ENCODE peak calls at places on chromosomes 4 and X, in nine cellular contexts. S is PC-3, J is lower lobe of right lung, E is BE2C, D is psoas muscle, Q is left ventricle myocardium inferior, C is fibroblast of pulmonary artery, W is fibroblast of lung, I is tibial artery. R is an unnamed sample.

GRCh38 chr4:23584024-23584423 is 305.8 kb downstream of the PPARGC1A start:
- DNase-seq in S (no peak), J (no peak), E (no peak), D (no peak), Q (no peak), C (no peak), W (no peak), I (no peak), R (no peak)

GRCh38 chrX:16882702-16883486 is 12.7 kb upstream of the RBBP7 start:
- DNase-seq in S (peak; percentile 85), J (peak; percentile 68), E (peak; percentile 72), D (peak; percentile 59), Q (peak; percentile 50), C (peak; percentile 77), W (peak; percentile 70), I (peak; percentile 75), R (peak; percentile 17)

GRCh38 chr4:137417676-137418075 is 114.6 kb downstream of the PCDH18 start:
- DNase-seq in S (no peak), J (no peak), E (no peak), D (no peak), Q (no peak), C (no peak), W (peak; percentile 50), I (no peak), R (no peak)

GRCh38 chr4:74838746-74839370 is 44.5 kb upstream of the BTC start:
- DNase-seq in S (peak; percentile 52), J (no peak), E (no peak), D (no peak), Q (no peak), C (peak; percentile 85), W (peak; percentile 45), I (no peak), R (no peak)

GRCh38 chr4:108237693-108238092 is 69.0 kb upstream of the LEF1 start:
- DNase-seq in S (no peak), J (no peak), E (no peak), D (no peak), Q (no peak), C (no peak), W (no peak), I (no peak), R (no peak)

GRCh38 chr4:173253561-173253960 is 80.6 kb downstream of the HMGB2 start:
- DNase-seq in S (no peak), J (no peak), E (no peak), D (no peak), Q (no peak), C (no peak), W (no peak), I (no peak), R (no peak)

GRCh38 chr4:33407496-33407895 is 2687.3 kb downstream of the PCDH7 start:
- DNase-seq in S (peak; percentile 61), J (no peak), E (no peak), D (no peak), Q (no peak), C (no peak), W (no peak), I (no peak), R (no peak)

GRCh38 chr4:26782168-26782829 is 78.3 kb upstream of the STIM2 start:
- DNase-seq in S (peak; percentile 44), J (no peak), E (no peak), D (no peak), Q (no peak), C (peak; percentile 18), W (no peak), I (no peak), R (no peak)

GRCh38 chr4:89838005-89838404 is 1.0 kb upstream of the SNCA start:
- DNase-seq in S (no peak), J (no peak), E (no peak), D (no peak), Q (no peak), C (peak; percentile 29), W (peak; percentile 32), I (no peak), R (no peak)
- H3K4me3 ChIP-seq in S (no peak overlapping the region), J (peak overlapping the region; percentile 69), E (peak overlapping the region; percentile 64), D (peak overlapping the region; percentile 63), Q (peak overlapping the region; percentile 76), C (peak overlapping the region; percentile 73), W (no peak overlapping the region), I (peak overlapping the region; percentile 62), R (no peak overlapping the region)

GRCh38 chrX:51395807-51396728 is 63.4 kb downstream of the NUDT10 start:
- DNase-seq in S (no peak), J (peak; percentile 39), E (peak; percentile 35), D (no peak), Q (no peak), C (no peak), W (peak; percentile 21), I (no peak), R (no peak)
- TF ChIP-seq CTCF in S (peak; percentile 11), J (no peak), E (peak; percentile 19), D (no peak), Q (peak; percentile 37), C (no peak), W (no peak), I (peak; percentile 31), R (no peak)

DNA sequence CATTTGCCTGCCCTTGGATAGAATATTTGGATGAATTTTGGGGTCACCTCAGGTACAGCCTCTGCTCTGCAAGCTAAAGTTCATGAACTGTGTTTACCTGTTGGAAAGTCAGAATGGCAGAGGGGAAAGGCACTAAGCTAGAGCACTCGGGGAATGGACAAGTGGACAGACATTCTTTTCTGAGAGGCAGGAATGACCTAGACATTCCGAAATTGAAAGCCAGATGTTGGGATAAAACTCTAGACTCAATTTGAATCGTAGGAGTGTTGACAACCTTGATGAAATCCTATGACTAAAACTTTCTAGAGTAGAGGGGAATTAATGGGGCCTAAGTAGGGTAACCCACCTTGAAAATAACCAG is 56.1 kb downstream of the LUZP4 start:
- DNase-seq in S (no peak), J (no peak), E (no peak), D (no peak), Q (no peak), C (peak; percentile 37), W (no peak), I (no peak), R (no peak)
- H3K4me3 ChIP-seq in S (no peak overlapping the region), J (no peak overlapping the region), E (no peak overlapping the region), D (no peak overlapping the region), Q (no peak overlapping the region), C (no peak overlapping the region), W (no peak overlapping the region), I (no peak overlapping the region), R (no peak overlapping the region)

DNA sequence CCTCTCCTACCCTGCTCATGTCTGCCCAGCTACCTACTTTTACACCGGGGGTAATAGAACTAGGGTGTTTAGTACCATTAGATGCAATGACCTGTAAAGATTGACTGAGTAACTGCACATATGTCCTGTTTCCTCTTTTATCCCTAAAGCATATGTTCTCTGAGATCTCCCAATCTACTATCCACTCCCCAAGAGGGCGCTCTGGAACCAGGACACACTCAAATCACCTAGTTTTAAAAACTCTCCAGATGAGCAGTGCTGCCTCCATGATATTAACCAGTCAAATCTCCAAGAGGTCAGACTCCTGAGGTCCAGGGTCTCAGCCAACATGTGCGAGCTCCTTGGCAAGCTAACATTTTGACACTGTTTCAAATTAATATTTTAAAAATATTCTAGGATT is 87.0 kb upstream of the TSPAN5 start:
- DNase-seq in S (peak; percentile 28), J (no peak), E (peak; percentile 26), D (no peak), Q (no peak), C (peak; percentile 63), W (peak; percentile 25), I (no peak), R (no peak)
- TF ChIP-seq CTCF in S (peak; percentile 48), J (no peak), E (peak; percentile 48), D (no peak), Q (peak; percentile 48), C (peak; percentile 55), W (peak; percentile 33), I (no peak), R (peak; percentile 48)